ENCODE peak calls at places on chromosome 13, in seven cellular contexts. Q is DND-41; P is CD4-positive, CD25-positive, alpha-beta regulatory T cell; D is body of pancreas; C is SJSA1; G is CD8-positive, alpha-beta memory T cell; R is testis. M is an unnamed sample. For H3K4me1, the result is how much of the 10 kb centered on the place peaks cover.

GRCh38 chr13:101529419-101529818 is 76.9 kb downstream of the ITGBL1 start:
- DNase-seq in Q (no peak), P (no peak), D (peak), C (no peak), G (no peak), R (no peak), M (no peak)

GRCh38 chr13:39729161-39729560 is 73.7 kb downstream of the COG6 start:
- DNase-seq in Q (no peak), P (no peak), D (no peak), C (no peak), G (no peak), R (no peak), M (no peak)

GRCh38 chr13:42355118-42355840 is 83.3 kb downstream of the AKAP11 start:
- DNase-seq in Q (peak), P (peak), D (no peak), C (no peak), G (peak), R (no peak), M (no peak)

GRCh38 chr13:77521595-77522367 is 13.7 kb upstream of the SCEL start:
- DNase-seq in Q (no peak), P (no peak), D (peak), C (no peak), G (no peak), R (no peak), M (no peak)

GRCh38 chr13:19058566-19058965 is 123.1 kb downstream of the TUBA3C start:
- DNase-seq in Q (no peak), P (no peak), D (no peak), C (no peak), G (no peak), R (no peak), M (no peak)

GRCh38 chr13:110261166-110262081 is 45.5 kb downstream of the COL4A1 start:
- DNase-seq in Q (no peak), P (no peak), D (no peak), C (peak), G (no peak), R (no peak), M (no peak)

GRCh38 chr13:39052944-39053343 is 14.7 kb downstream of the NHLRC3 start:
- DNase-seq in Q (no peak), P (no peak), D (no peak), C (no peak), G (no peak), R (no peak), M (no peak)

GRCh38 chr13:45838171-45838745 is 13.3 kb downstream of the SIAH3 start:
- DNase-seq in Q (no peak), P (no peak), D (no peak), C (no peak), G (no peak), R (no peak), M (no peak)

GRCh38 chr13:98254541-98254940 is 77.5 kb upstream of the RNF113B start:
- DNase-seq in Q (no peak), P (no peak), D (no peak), C (no peak), G (no peak), R (no peak), M (no peak)

GRCh38 chr13:28120317-28120716 is 18.0 kb upstream of the PAN3 start:
- DNase-seq in Q (no peak), P (no peak), D (no peak), C (no peak), G (no peak), R (no peak), M (no peak)

GRCh38 chr13:30235206-30235605 is 72.1 kb downstream of the KATNAL1 start:
- DNase-seq in Q (no peak), P (no peak), D (no peak), C (no peak), G (no peak), R (no peak), M (no peak)

GRCh38 chr13:58946274-58946673 is 1217.5 kb downstream of the DIAPH3 start:
- DNase-seq in Q (no peak), P (no peak), D (no peak), C (no peak), G (no peak), R (no peak), M (no peak)

GRCh38 chr13:87669379-87669978 is 1.7 kb upstream of the SLITRK5 start:
- DNase-seq in Q (no peak), P (peak), D (no peak), C (no peak), G (no peak), R (no peak), M (no peak)

DNA sequence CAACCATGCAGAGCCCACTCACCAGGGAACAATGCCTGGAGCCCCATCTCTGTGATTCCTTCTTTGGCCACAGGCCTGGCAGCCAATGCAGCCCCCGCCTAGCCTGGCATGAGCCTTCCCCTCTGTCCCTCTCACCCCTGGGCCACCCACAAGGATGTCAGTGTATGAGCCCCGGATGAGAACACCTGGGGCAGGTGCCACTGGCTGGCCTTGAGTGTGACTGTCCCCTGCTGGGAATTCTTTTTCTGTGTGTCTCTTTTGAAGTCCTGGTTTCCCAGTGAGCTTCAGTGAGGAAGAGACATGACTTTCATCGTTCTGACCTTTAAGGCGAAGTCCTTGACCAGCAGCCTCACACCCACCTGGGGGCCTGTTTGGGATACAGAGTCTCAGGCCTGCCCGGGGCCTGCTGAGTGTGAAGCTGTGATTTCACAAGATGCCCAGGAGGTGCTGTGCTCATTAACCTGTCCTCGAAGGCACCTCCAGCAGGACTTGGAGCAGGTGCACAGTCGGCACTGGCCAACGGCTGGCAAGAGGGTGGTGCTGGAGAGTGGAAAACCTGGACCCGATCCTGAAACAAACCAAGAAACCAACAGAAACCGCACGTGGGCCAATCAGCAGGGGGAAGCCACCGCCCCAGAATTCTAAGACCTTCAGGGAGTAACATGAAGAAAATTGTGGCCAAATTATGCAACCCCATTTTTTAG is 27.4 kb upstream of the SPACA7 start:
- DNase-seq in Q (no peak), P (no peak), D (no peak), C (peak), G (no peak), R (no peak), M (no peak)
- H3K4me1 ChIP-seq in Q (under half), P (under half), D (under half), C (under half), G (under half), R (under half), M (under half)

GRCh38 chr13:24085662-24086061 is 74.9 kb upstream of the SPATA13 start:
- DNase-seq in Q (no peak), P (no peak), D (peak), C (no peak), G (no peak), R (no peak), M (no peak)
- H3K4me3 ChIP-seq in Q (no peak), P (no peak), D (no peak), C (no peak), G (no peak), R (no peak), M (no peak)

DNA sequence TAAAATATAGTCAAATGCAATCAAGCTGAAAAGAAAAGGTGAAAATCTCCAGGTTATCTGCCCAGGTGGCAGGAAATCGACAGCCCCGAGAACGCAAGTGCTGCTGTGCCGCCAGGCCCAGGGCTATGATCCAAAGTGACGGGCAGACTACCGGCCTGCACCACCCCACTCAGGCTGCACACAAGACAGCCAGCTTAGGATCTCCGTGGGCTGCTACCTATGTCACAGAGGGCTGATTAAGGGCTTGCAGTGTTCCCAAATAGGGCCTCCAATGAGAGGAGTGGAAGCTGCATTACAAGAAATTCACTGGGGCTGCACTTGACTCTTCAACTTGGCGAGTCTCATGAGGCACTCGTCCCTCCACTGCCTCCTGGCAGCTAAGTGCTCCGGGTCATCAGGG is 121.8 kb downstream of the CRYL1 start:
- DNase-seq in Q (no peak), P (no peak), D (no peak), C (no peak), G (no peak), R (no peak), M (no peak)
- H3K27ac ChIP-seq in Q (no peak), P (no peak), D (no peak), C (no peak), G (no peak), R (no peak), M (no peak)

GRCh38 chr13:36512771-36513170 is 80.5 kb downstream of the CCNA1 start:
- DNase-seq in Q (no peak), P (no peak), D (no peak), C (no peak), G (no peak), R (no peak), M (no peak)

GRCh38 chr13:36518707-36519106 is 86.4 kb downstream of the CCNA1 start:
- DNase-seq in Q (no peak), P (no peak), D (no peak), C (no peak), G (no peak), R (no peak), M (no peak)

GRCh38 chr13:36515466-36515865 is 83.2 kb downstream of the CCNA1 start:
- DNase-seq in Q (no peak), P (no peak), D (no peak), C (no peak), G (no peak), R (no peak), M (no peak)

GRCh38 chr13:36519432-36519831 is 87.1 kb downstream of the CCNA1 start:
- DNase-seq in Q (no peak), P (no peak), D (no peak), C (no peak), G (no peak), R (no peak), M (no peak)

DNA sequence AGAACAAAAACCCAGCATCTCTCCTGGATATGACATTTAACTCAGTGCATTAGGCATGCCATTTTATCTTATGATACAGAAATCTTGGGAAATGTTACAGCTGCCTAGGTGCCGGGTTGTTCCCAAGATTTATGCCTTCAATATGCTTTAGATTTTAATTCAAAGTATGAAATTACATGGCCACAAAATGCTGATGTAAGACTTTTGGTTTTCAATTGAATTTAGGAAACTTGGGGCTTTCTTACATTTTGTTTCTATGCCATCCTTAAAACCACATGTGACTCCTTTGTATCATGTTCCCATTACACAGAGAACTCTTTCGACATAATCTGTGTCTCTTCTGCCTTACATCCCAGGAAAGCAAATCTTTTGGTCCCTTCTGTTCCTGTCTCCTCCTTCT is 83.9 kb downstream of the CCNA1 start:
- DNase-seq in Q (no peak), P (no peak), D (no peak), C (no peak), G (no peak), R (no peak), M (no peak)
- H3K4me1 ChIP-seq in Q (under half), P (under half), D (under half), C (under half), G (under half), R (under half), M (under half)